ENCODE peak calls at places on chromosomes 3 and 15, in six cellular contexts. G is breast epithelium; B is OCI-LY7; V is activated naive CD4-positive, alpha-beta T cell treated with anti-CD3 and anti-CD28 coated beads for 36 hours; O is left ventricle myocardium superior; P is CD8-positive, alpha-beta memory T cell. N is an unnamed sample.

GRCh38 chr15:101307048-101307896 is 12.2 kb upstream of the SNRPA1 start:
- DNase-seq in G (no peak), B (peak), V (no peak), O (no peak), P (no peak), N (no peak)

GRCh38 chr3:173301647-173302046 is 95.9 kb upstream of the NLGN1 start:
- DNase-seq in G (no peak), B (no peak), V (no peak), O (no peak), P (no peak), N (no peak)

GRCh38 chr15:96316953-96317629 is 13.4 kb upstream of the NR2F2 start:
- DNase-seq in G (no peak), B (no peak), V (no peak), O (no peak), P (no peak), N (no peak)

GRCh38 chr3:106119691-106120090 is 250.9 kb upstream of the CBLB start:
- DNase-seq in G (no peak), B (no peak), V (peak), O (no peak), P (no peak), N (no peak)

GRCh38 chr15:38041576-38041975 is 107.1 kb downstream of the TMCO5A start:
- DNase-seq in G (no peak), B (no peak), V (no peak), O (no peak), P (no peak), N (no peak)

GRCh38 chr15:63232943-63233342 is 43.5 kb downstream of the RAB8B start:
- DNase-seq in G (no peak), B (no peak), V (no peak), O (no peak), P (no peak), N (no peak)

GRCh38 chr3:7854721-7855120 is 646.9 kb upstream of the LMCD1 start:
- DNase-seq in G (no peak), B (no peak), V (no peak), O (no peak), P (no peak), N (no peak)

GRCh38 chr3:151476344-151477018 is 15.6 kb upstream of the IGSF10 start:
- DNase-seq in G (no peak), B (no peak), V (no peak), O (no peak), P (no peak), N (no peak)

GRCh38 chr3:31165399-31165860 is 271.0 kb upstream of the GADL1 start:
- DNase-seq in G (no peak), B (no peak), V (no peak), O (no peak), P (no peak), N (no peak)

GRCh38 chr15:41698779-41699178 is 38.6 kb downstream of the MGA start:
- DNase-seq in G (no peak), B (no peak), V (no peak), O (no peak), P (no peak), N (no peak)